ENCODE peak calls at places on chromosomes 13 and 19, in four cellular contexts. A is mucosa of gallbladder; Y is Jurkat, Clone E6-1; V is trophoblast cell. R is an unnamed sample.

GRCh38 chr13:99310382-99311031 is 3.3 kb upstream of the GPR183 start:
- DNase-seq in A (no peak), Y (no peak), V (peak; percentile 41), R (no peak)

GRCh38 chr19:55225415-55225958 is 3.1 kb downstream of the TMEM86B start:
- DNase-seq in A (no peak), Y (no peak), V (no peak), R (no peak)

GRCh38 chr13:30033681-30034447 is 183.4 kb upstream of the UBL3 start:
- DNase-seq in A (no peak), Y (no peak), V (no peak), R (no peak)

GRCh38 chr13:109700176-109700575 is 86.2 kb downstream of the IRS2 start:
- DNase-seq in A (peak; percentile 88), Y (peak; percentile 89), V (no peak), R (no peak)

GRCh38 chr13:20489185-20489820 is 36.4 kb downstream of the CRYL1 start:
- DNase-seq in A (no peak), Y (no peak), V (peak; percentile 92), R (peak; percentile 34)

GRCh38 chr13:80276371-80277289 is 64.3 kb downstream of the SPRY2 start:
- DNase-seq in A (no peak), Y (no peak), V (peak; percentile 50), R (no peak)

GRCh38 chr19:5407356-5407755 is 47.9 kb upstream of the ZNRF4 start:
- DNase-seq in A (no peak), Y (peak; percentile 10), V (peak; percentile 60), R (no peak)

GRCh38 chr19:411723-412355 is 2.9 kb upstream of the C2CD4C start:
- DNase-seq in A (no peak), Y (no peak), V (no peak), R (no peak)

GRCh38 chr13:99969934-99970760 is 1.4 kb downstream of the ZIC5 start:
- DNase-seq in A (no peak), Y (peak; percentile 40), V (peak; percentile 47), R (no peak)

GRCh38 chr13:83286737-83287136 is 595.5 kb downstream of the SLITRK1 start:
- DNase-seq in A (no peak), Y (no peak), V (no peak), R (no peak)

GRCh38 chr19:47497073-47497766 is 13.2 kb upstream of the KPTN start:
- DNase-seq in A (no peak), Y (no peak), V (no peak), R (no peak)

GRCh38 chr13:46354143-46355087 is 32.6 kb downstream of the RUBCNL start:
- DNase-seq in A (no peak), Y (no peak), V (peak; percentile 67), R (no peak)

GRCh38 chr13:108968566-108968965 is 339.2 kb downstream of the MYO16 start:
- DNase-seq in A (no peak), Y (no peak), V (no peak), R (no peak)

GRCh38 chr19:12937243-12938053 is 961 bp upstream of the CALR start:
- DNase-seq in A (peak; percentile 66), Y (peak; percentile 97), V (peak; percentile 34), R (no peak)

GRCh38 chr13:100673831-100674362 is 698 bp downstream of the TMTC4 start:
- DNase-seq in A (peak; percentile 36), Y (peak; percentile 39), V (peak; percentile 83), R (peak; percentile 28)

GRCh38 chr13:38697197-38697596 is 10.3 kb downstream of the FREM2 start:
- DNase-seq in A (no peak), Y (no peak), V (no peak), R (no peak)

GRCh38 chr13:22064854-22065646 is 394.2 kb downstream of the FGF9 start:
- DNase-seq in A (no peak), Y (no peak), V (no peak), R (no peak)

GRCh38 chr19:4970558-4971423 is 1.9 kb downstream of the KDM4B start:
- DNase-seq in A (no peak), Y (no peak), V (peak; percentile 57), R (no peak)

GRCh38 chr13:109883181-109884180 is 97.1 kb upstream of the IRS2 start:
- DNase-seq in A (no peak), Y (no peak), V (no peak), R (no peak)

GRCh38 chr19:1836458-1837221 is 11.6 kb downstream of the REXO1 start:
- DNase-seq in A (no peak), Y (no peak), V (peak; percentile 99), R (no peak)

GRCh38 chr13:58804832-58805231 is 1173.3 kb downstream of the PCDH17 start:
- DNase-seq in A (no peak), Y (no peak), V (no peak), R (no peak)